ENCODE peak calls at places on chromosome 17, in nine cellular contexts. C is colonic mucosa, D is fibroblast of mammary gland, V is dorsolateral prefrontal cortex, H is foreskin fibroblast, Z is cardiac fibroblast, P is BJ, X is fibroblast of villous mesenchyme, T is Caco-2. M is an unnamed sample.

GRCh38 chr17:32520737-32521399 is 34.1 kb downstream of the CDK5R1 start:
- DNase-seq in C (no peak), D (no peak), V (no peak), H (no peak), Z (no peak), P (no peak), X (no peak), T (no peak), M (no peak)

GRCh38 chr17:59829217-59830006 is 63.3 kb downstream of the TUBD1 start:
- DNase-seq in C (peak), D (peak), V (no peak), H (peak), Z (peak), P (peak), X (peak), T (peak), M (peak)

GRCh38 chr17:9174779-9175574 is 153.7 kb downstream of the NTN1 start:
- DNase-seq in C (no peak), D (no peak), V (no peak), H (no peak), Z (no peak), P (no peak), X (no peak), T (no peak), M (no peak)

GRCh38 chr17:72187544-72187943 is 66.7 kb downstream of the SOX9 start:
- DNase-seq in C (peak), D (peak), V (no peak), H (no peak), Z (peak), P (no peak), X (no peak), T (no peak), M (no peak)

GRCh38 chr17:76004750-76005262 is 4.2 kb downstream of the CDK3 start:
- DNase-seq in C (no peak), D (peak), V (no peak), H (no peak), Z (no peak), P (no peak), X (no peak), T (no peak), M (no peak)

GRCh38 chr17:70254735-70255460 is 85.6 kb downstream of the KCNJ2 start:
- DNase-seq in C (no peak), D (peak), V (no peak), H (no peak), Z (no peak), P (no peak), X (no peak), T (no peak), M (peak)

GRCh38 chr17:79515646-79516604 is 94.9 kb downstream of the RBFOX3 start:
- DNase-seq in C (no peak), D (no peak), V (no peak), H (peak), Z (peak), P (no peak), X (no peak), T (no peak), M (peak)

GRCh38 chr17:28743243-28744103 is at the start of gene TRAF4:
- DNase-seq in C (peak), D (peak), V (no peak), H (peak), Z (peak), P (peak), X (peak), T (peak), M (peak)

GRCh38 chr17:46795379-46795952 is 23.0 kb downstream of the WNT3 start:
- DNase-seq in C (no peak), D (no peak), V (no peak), H (no peak), Z (no peak), P (no peak), X (peak), T (no peak), M (no peak)

GRCh38 chr17:55420067-55420775 is 1.4 kb downstream of the MMD start:
- DNase-seq in C (peak), D (no peak), V (no peak), H (no peak), Z (no peak), P (no peak), X (no peak), T (no peak), M (no peak)

GRCh38 chr17:1362964-1363363 is 37.1 kb downstream of the YWHAE start:
- DNase-seq in C (peak), D (peak), V (no peak), H (peak), Z (peak), P (no peak), X (peak), T (no peak), M (no peak)

GRCh38 chr17:79537686-79538085 is 73.2 kb downstream of the RBFOX3 start:
- DNase-seq in C (no peak), D (no peak), V (no peak), H (no peak), Z (no peak), P (no peak), X (no peak), T (no peak), M (no peak)

GRCh38 chr17:2564876-2565275 is 28.6 kb upstream of the PAFAH1B1 start:
- DNase-seq in C (peak), D (no peak), V (no peak), H (no peak), Z (peak), P (no peak), X (no peak), T (peak), M (peak)

GRCh38 chr17:34584805-34585416 is 5.5 kb downstream of the TMEM132E start:
- DNase-seq in C (no peak), D (peak), V (no peak), H (no peak), Z (peak), P (no peak), X (peak), T (peak), M (peak)

GRCh38 chr17:11514981-11515680 is 83.1 kb upstream of the DNAH9 start:
- DNase-seq in C (no peak), D (no peak), V (no peak), H (no peak), Z (no peak), P (no peak), X (no peak), T (no peak), M (no peak)

GRCh38 chr17:19646788-19647696 is 1.5 kb upstream of the ALDH3A2 start:
- DNase-seq in C (peak), D (peak), V (no peak), H (no peak), Z (peak), P (no peak), X (peak), T (peak), M (peak)

GRCh38 chr17:79732804-79733691 is 2.3 kb downstream of the ENPP7 start:
- DNase-seq in C (peak), D (no peak), V (no peak), H (no peak), Z (no peak), P (no peak), X (peak), T (no peak), M (no peak)

GRCh38 chr17:1125775-1126120 is 54.0 kb downstream of the ABR start:
- DNase-seq in C (no peak), D (no peak), V (no peak), H (no peak), Z (no peak), P (no peak), X (no peak), T (no peak), M (no peak)

GRCh38 chr17:6639651-6640535 is 618 bp downstream of the KIAA0753 start:
- DNase-seq in C (peak), D (peak), V (no peak), H (no peak), Z (peak), P (no peak), X (peak), T (peak), M (peak)

GRCh38 chr17:30164531-30164930 is 47.9 kb downstream of the NSRP1 start:
- DNase-seq in C (no peak), D (no peak), V (no peak), H (no peak), Z (no peak), P (no peak), X (no peak), T (no peak), M (no peak)

GRCh38 chr17:7293821-7294613 is 422 bp downstream of the YBX2 start:
- DNase-seq in C (peak), D (no peak), V (no peak), H (no peak), Z (no peak), P (no peak), X (no peak), T (peak), M (no peak)

GRCh38 chr17:28018439-28019070 is 23.9 kb upstream of the NLK start:
- DNase-seq in C (no peak), D (peak), V (no peak), H (no peak), Z (peak), P (no peak), X (no peak), T (no peak), M (peak)

GRCh38 chr17:78996781-78997201 is 12.8 kb downstream of the CANT1 start:
- DNase-seq in C (peak), D (no peak), V (no peak), H (no peak), Z (no peak), P (no peak), X (no peak), T (no peak), M (no peak)

GRCh38 chr17:31842416-31843381 is 16.3 kb downstream of the COPRS start:
- DNase-seq in C (peak), D (peak), V (peak), H (peak), Z (peak), P (no peak), X (peak), T (peak), M (no peak)

GRCh38 chr17:53630115-53630514 is 192.6 kb upstream of the KIF2B start:
- DNase-seq in C (no peak), D (no peak), V (no peak), H (no peak), Z (no peak), P (no peak), X (no peak), T (no peak), M (no peak)

GRCh38 chr17:7393613-7394451 is 493 bp downstream of the PLSCR3 start:
- DNase-seq in C (peak), D (no peak), V (no peak), H (no peak), Z (no peak), P (no peak), X (no peak), T (peak), M (peak)

GRCh38 chr17:74766413-74766812 is 9.7 kb downstream of the NAT9 start:
- DNase-seq in C (no peak), D (no peak), V (no peak), H (no peak), Z (no peak), P (no peak), X (no peak), T (no peak), M (no peak)

GRCh38 chr17:36978810-36979584 is 30.2 kb downstream of the AATF start:
- DNase-seq in C (no peak), D (no peak), V (no peak), H (no peak), Z (peak), P (no peak), X (peak), T (no peak), M (no peak)

GRCh38 chr17:77959926-77960521 is 1.5 kb downstream of the TNRC6C start:
- DNase-seq in C (no peak), D (peak), V (no peak), H (no peak), Z (peak), P (no peak), X (peak), T (no peak), M (no peak)

GRCh38 chr17:8944083-8944482 is 21.4 kb downstream of the PIK3R5 start:
- DNase-seq in C (no peak), D (no peak), V (no peak), H (no peak), Z (no peak), P (no peak), X (no peak), T (no peak), M (no peak)

GRCh38 chr17:74864866-74865395 is 5.2 kb upstream of the GRIN2C start:
- DNase-seq in C (peak), D (peak), V (peak), H (peak), Z (peak), P (no peak), X (peak), T (peak), M (peak)

GRCh38 chr17:78828470-78829185 is 12.0 kb downstream of the USP36 start:
- DNase-seq in C (no peak), D (peak), V (no peak), H (peak), Z (peak), P (no peak), X (peak), T (no peak), M (peak)

GRCh38 chr17:79522414-79522813 is 88.4 kb downstream of the RBFOX3 start:
- DNase-seq in C (no peak), D (no peak), V (no peak), H (no peak), Z (no peak), P (no peak), X (no peak), T (no peak), M (no peak)

GRCh38 chr17:79276824-79277223 is 202.2 kb downstream of the ENGASE start:
- DNase-seq in C (no peak), D (no peak), V (no peak), H (no peak), Z (no peak), P (no peak), X (no peak), T (no peak), M (no peak)

GRCh38 chr17:32341141-32341856 is 674 bp downstream of the C17orf75 start:
- DNase-seq in C (peak), D (peak), V (no peak), H (no peak), Z (no peak), P (no peak), X (no peak), T (peak), M (peak)

DNA sequence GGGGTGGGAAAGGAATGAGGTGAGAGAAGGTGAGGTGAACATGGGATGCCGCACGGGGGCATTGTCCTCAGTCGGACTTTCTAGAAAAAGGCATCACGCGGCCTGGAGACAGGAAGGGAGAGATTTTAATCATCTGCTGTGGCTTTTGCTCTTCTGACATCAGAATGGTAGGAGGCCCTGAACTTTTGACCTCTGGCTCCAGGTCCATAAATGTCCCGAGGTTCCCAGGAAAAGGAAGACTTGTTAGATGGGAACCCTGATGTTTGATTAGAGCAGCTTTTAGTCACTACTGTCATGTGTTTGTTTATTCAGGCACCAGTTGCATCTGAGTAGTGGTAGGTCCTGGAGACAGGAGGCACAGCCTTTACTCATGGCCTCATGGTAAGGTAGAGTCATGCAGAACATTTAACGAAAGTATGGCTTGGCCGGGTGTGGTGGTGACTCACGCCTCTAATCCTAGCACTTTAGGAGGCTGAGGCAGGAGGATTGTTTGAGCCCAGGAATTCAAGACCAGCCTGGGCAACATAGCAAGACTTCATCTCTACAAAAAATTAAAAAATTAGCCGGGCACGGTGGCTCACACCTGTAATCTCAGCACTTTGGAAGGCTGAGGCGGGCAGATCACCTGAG is 203.1 kb downstream of the MSI2 start:
- DNase-seq in C (no peak), D (peak), V (no peak), H (no peak), Z (peak), P (no peak), X (peak), T (no peak), M (peak)
- TF ChIP-seq CTCF in C (no peak), D (no peak), V (no peak), H (no peak), Z (no peak), P (no peak), X (no peak), T (no peak), M (peak)

DNA sequence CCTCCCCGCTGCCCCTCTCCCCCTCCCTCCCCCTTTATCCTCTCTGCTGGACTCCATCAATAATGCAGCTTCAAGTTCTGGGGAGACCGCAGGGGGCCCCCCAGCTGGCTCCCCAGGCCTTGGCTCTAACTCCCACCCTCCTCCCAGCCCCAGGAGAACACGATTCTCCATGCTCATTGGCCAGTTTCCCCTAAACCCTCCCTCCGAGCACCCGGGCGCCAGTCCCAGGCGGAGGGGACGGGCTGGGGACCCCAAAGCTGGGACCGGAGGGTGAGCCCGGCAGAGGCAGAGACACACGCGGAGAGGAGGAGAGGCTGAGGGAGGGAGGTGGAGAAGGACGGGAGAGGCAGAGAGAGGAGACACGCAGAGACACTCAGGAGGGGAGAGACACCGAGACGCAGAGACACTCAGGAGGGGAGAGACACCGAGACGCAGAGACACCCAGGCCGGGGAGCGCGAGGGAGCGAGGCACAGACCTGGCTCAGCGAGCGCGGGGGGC is at the start of gene PPP1R1B:
- DNase-seq in C (peak), D (no peak), V (no peak), H (no peak), Z (no peak), P (no peak), X (no peak), T (no peak), M (no peak)
- H3K4me3 ChIP-seq in C (peak), D (peak), V (peak), H (peak), Z (peak), P (no peak), X (no peak), T (no peak), M (no peak)

DNA sequence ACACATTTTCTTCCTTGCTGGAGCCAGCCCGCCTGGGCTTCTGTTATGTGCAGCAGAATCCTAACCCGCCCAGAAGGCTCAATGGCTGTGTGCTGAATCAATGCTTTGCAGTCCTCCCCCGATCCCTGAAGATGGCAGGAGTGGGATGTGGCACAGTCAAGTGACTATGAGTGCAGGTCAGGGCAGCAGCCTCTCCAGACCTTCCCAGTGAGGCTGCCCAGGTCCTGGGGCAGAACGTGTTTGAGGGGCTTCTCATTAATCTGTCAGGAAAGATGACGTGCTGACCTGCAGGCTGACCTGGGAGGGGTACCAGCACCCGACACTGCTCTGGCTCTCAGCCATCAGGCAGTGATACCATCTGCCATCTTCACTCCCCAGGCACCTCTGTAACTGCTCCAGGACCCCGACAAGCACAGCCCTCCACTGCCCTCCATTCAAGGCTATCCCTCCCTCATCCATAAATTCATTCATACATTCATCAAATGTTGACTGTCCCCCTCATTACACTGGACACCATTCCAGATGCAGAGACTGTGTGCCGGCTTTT is 35.1 kb downstream of the LRRC75A start:
- DNase-seq in C (no peak), D (no peak), V (no peak), H (no peak), Z (no peak), P (no peak), X (no peak), T (peak), M (no peak)
- TF ChIP-seq CTCF in C (no peak), D (no peak), V (no peak), H (no peak), Z (no peak), P (no peak), X (peak), T (no peak), M (no peak)

DNA sequence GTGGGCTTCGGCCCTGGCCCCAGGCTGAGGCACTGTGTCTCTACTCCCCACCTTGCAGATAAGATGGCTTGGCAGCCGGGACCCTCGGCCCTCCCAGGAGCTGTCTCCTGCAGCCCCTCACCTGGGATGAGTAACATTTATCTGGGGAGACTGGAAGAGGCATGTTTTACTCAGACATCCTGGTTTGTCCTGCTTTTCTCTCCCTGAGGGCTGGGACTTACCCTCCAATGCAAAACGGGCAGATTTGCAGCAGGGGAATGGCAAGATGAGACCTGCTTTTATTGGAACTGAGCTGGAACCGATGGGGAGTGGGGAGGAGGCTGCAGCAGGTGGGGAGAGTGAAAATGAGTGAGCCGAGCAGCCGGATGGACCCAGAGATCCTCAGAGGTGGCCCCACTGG is 27.3 kb upstream of the UBE2G1 start:
- DNase-seq in C (no peak), D (no peak), V (no peak), H (no peak), Z (no peak), P (no peak), X (no peak), T (no peak), M (peak)
- H3K4me3 ChIP-seq in C (no peak), D (no peak), V (no peak), H (no peak), Z (no peak), P (no peak), X (no peak), T (no peak), M (peak)

GRCh38 chr17:49946964-49947584 is 21.9 kb upstream of the DLX4 start:
- DNase-seq in C (no peak), D (no peak), V (no peak), H (no peak), Z (no peak), P (no peak), X (no peak), T (no peak), M (no peak)
- TF ChIP-seq CTCF in C (no peak), D (no peak), V (no peak), H (no peak), Z (no peak), P (no peak), X (no peak), T (no peak), M (no peak)

GRCh38 chr17:81253358-81254131 is 14.4 kb downstream of the NDUFAF8 start:
- DNase-seq in C (peak), D (peak), V (peak), H (no peak), Z (peak), P (no peak), X (peak), T (peak), M (no peak)

GRCh38 chr17:81257533-81257932 is 18.4 kb downstream of the NDUFAF8 start:
- DNase-seq in C (no peak), D (no peak), V (no peak), H (no peak), Z (no peak), P (no peak), X (no peak), T (no peak), M (no peak)

GRCh38 chr17:81252336-81253329 is 13.5 kb downstream of the NDUFAF8 start:
- DNase-seq in C (no peak), D (no peak), V (no peak), H (no peak), Z (no peak), P (no peak), X (no peak), T (no peak), M (no peak)

GRCh38 chr17:81256616-81257015 is 17.5 kb downstream of the NDUFAF8 start:
- DNase-seq in C (no peak), D (peak), V (no peak), H (peak), Z (peak), P (no peak), X (peak), T (no peak), M (peak)

GRCh38 chr17:81254955-81255717 is 16.0 kb downstream of the NDUFAF8 start:
- DNase-seq in C (peak), D (peak), V (peak), H (peak), Z (peak), P (peak), X (peak), T (peak), M (no peak)
- H3K4me3 ChIP-seq in C (no peak), D (no peak), V (peak), H (peak), Z (no peak), P (no peak), X (peak), T (no peak), M (no peak)

M was measured in mammary epithelial cell.